ENCODE peak calls at places on chromosomes 6 and 20, in nine cellular contexts. C is sigmoid colon, I is HCT116, H is Panc1, O is GM23338, E is endothelial cell of umbilical vein, S is stomach, T is transverse colon, M is HepG2. D is an unnamed sample. For H3K36me3, the result is how much of the 10 kb centered on the place peaks cover.

GRCh38 chr6:123770247-123770949 is 33.3 kb upstream of the NKAIN2 start:
- DNase-seq in H (no peak), E (no peak), M (no peak), S (no peak), O (no peak), T (no peak), C (no peak), I (no peak), D (no peak)

GRCh38 chr6:104788400-104788799 is 71.3 kb downstream of the HACE1 start:
- DNase-seq in O (no peak), M (no peak), H (no peak), C (no peak), I (no peak), T (no peak), E (no peak), S (no peak), D (no peak)

GRCh38 chr6:26240157-26240980 is 124.6 kb upstream of the BTN3A2 start:
- DNase-seq in T (peak), O (peak), E (peak), M (no peak), S (peak), C (peak), H (no peak), I (no peak), D (peak)

GRCh38 chr6:39496951-39497350 is 174.4 kb upstream of the KCNK16 start:
- DNase-seq in E (no peak), O (no peak), T (peak), M (no peak), S (peak), H (no peak), I (no peak), C (peak), D (peak)

GRCh38 chr6:159106627-159107241 is 61.9 kb upstream of the TAGAP start:
- DNase-seq in S (peak), E (peak), C (no peak), M (peak), H (peak), T (peak), O (peak), I (peak), D (peak)

GRCh38 chr6:16440656-16441212 is 202.3 kb downstream of the GMPR start:
- DNase-seq in H (no peak), I (no peak), E (no peak), C (no peak), O (no peak), S (no peak), M (no peak), T (no peak), D (no peak)

GRCh38 chr20:382291-383115 is 1.9 kb downstream of the TRIB3 start:
- DNase-seq in T (no peak), O (no peak), H (no peak), C (no peak), I (no peak), M (no peak), E (no peak), S (no peak), D (no peak)

GRCh38 chr6:131776986-131777385 is 30.8 kb upstream of the ENPP1 start:
- DNase-seq in M (peak), S (no peak), T (peak), O (no peak), H (no peak), I (no peak), C (no peak), E (no peak), D (no peak)

GRCh38 chr6:28944412-28945006 is 20.7 kb upstream of the TRIM27 start:
- DNase-seq in O (peak), S (peak), I (no peak), E (peak), T (peak), M (peak), H (peak), C (peak), D (peak)

GRCh38 chr6:42001506-42001905 is 48.8 kb upstream of the TAF8 start:
- DNase-seq in M (no peak), O (no peak), C (no peak), T (no peak), E (no peak), H (no peak), S (no peak), I (no peak), D (no peak)

GRCh38 chr20:21571841-21572690 is 58.2 kb upstream of the NKX2-2 start:
- DNase-seq in I (no peak), O (peak), H (peak), M (peak), T (no peak), E (peak), S (no peak), C (no peak), D (no peak)

GRCh38 chr6:144736763-144737162 is 451.6 kb downstream of the UTRN start:
- DNase-seq in T (no peak), E (no peak), O (no peak), H (no peak), S (no peak), C (no peak), M (no peak), I (no peak), D (no peak)

GRCh38 chr6:4732691-4733315 is 43.4 kb upstream of the CDYL start:
- DNase-seq in M (peak), O (peak), S (peak), E (peak), I (peak), H (peak), C (peak), T (peak), D (no peak)

GRCh38 chr20:12383770-12384304 is 466.1 kb downstream of the BTBD3 start:
- DNase-seq in E (no peak), O (no peak), H (no peak), C (no peak), I (no peak), T (no peak), M (no peak), S (no peak), D (no peak)

GRCh38 chr6:53794073-53794719 is 609 bp upstream of the LRRC1 start:
- DNase-seq in O (peak), S (peak), M (peak), H (peak), C (peak), E (peak), T (peak), I (peak), D (peak)

GRCh38 chr6:98944598-98945011 is 3.1 kb downstream of the FBXL4 start:
- DNase-seq in S (no peak), E (peak), M (peak), H (no peak), C (no peak), O (no peak), I (no peak), T (no peak), D (no peak)

GRCh38 chr20:57062241-57062640 is 204.2 kb downstream of the BMP7 start:
- DNase-seq in M (no peak), T (no peak), E (no peak), S (no peak), H (no peak), O (no peak), I (no peak), C (no peak), D (no peak)

GRCh38 chr20:13772529-13772928 is 12.2 kb downstream of the ESF1 start:
- DNase-seq in C (no peak), H (no peak), I (no peak), S (no peak), O (no peak), E (peak), T (no peak), M (no peak), D (no peak)

GRCh38 chr20:18496042-18496441 is 983 bp downstream of the RBBP9 start:
- DNase-seq in M (no peak), H (no peak), O (peak), I (no peak), C (no peak), T (no peak), S (no peak), E (peak), D (no peak)

GRCh38 chr6:80163754-80164187 is 57.3 kb downstream of the BCKDHB start:
- DNase-seq in M (peak), T (no peak), O (peak), C (no peak), E (peak), I (peak), H (peak), S (no peak), D (no peak)

DNA sequence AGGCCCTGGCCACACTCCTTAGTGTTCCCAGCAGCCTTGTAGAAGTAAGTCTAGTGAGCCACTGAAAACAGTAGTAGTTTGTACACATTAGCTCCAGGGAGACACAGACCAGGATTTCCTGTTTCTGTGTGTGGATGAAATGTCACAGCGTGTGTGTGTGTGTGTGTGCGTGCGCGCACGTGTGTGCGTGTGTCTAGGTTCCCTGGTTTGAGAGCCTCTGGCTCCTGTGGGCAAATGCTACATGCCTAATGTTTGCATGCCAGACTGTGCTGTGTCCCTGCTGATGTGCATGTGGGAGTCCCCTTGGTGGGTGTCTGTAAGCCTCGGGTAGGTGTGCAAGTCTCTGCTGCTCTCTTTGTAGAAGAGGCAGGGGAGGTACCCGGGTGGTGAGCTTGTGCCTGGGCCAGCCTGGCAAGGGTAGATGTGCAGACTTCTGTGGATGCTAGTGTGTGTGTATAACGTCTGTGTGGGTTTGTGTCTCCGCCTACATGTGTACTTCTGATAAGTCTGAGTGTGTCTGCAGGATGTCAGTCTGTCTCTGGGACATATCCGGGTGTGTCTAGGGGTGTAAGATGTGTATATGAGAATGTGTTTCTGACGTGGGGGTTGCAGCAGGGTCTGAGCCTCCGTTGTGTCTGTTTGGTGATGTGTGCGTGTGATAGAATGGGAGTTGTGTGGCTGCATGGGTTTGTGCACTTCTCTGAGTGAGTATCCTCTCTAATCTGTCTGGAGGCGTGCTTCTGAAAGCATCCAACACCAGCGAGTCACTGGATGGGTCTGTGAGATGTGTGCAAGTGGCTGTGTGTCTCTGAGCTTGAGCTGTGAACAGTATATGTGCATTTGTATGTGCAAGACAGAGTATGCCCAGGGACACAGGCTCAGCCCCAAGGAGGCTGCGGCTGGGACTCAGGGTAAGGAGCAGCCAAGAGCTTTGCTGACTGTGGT is 19.0 kb upstream of the TLDC2 start:
- DNase-seq in S (no peak), H (no peak), C (no peak), I (no peak), E (peak), T (no peak), M (no peak), O (no peak), D (peak)
- H3K36me3 ChIP-seq in S (under half), H (under half), C (under half), I (under half), E (under half), T (under half), M (under half), O (under half), D (under half)

GRCh38 chr6:166282394-166283032 is 25.7 kb downstream of the PRR18 start:
- DNase-seq in T (no peak), C (no peak), O (no peak), I (no peak), S (peak), M (no peak), E (no peak), H (no peak), D (no peak)
- TF ChIP-seq POLR2AphosphoS5 in T (no peak), C (no peak), O (no peak), I (no peak), S (no peak), M (no peak), E (no peak), H (no peak), D (no peak)

GRCh38 chr6:22036699-22037098 is 260.1 kb downstream of the PRL start:
- DNase-seq in C (no peak), E (no peak), O (no peak), H (no peak), I (no peak), M (no peak), S (no peak), T (no peak), D (no peak)

GRCh38 chr6:22030730-22031619 is 265.9 kb downstream of the PRL start:
- DNase-seq in E (no peak), I (no peak), H (no peak), S (no peak), O (no peak), T (no peak), M (no peak), C (no peak), D (no peak)

GRCh38 chr6:22036267-22036666 is 260.6 kb downstream of the PRL start:
- DNase-seq in M (peak), C (no peak), H (peak), E (peak), T (no peak), S (no peak), I (peak), O (peak), D (no peak)

GRCh38 chr6:22035690-22036089 is 261.1 kb downstream of the PRL start:
- DNase-seq in S (no peak), E (no peak), M (no peak), O (no peak), I (no peak), H (no peak), C (no peak), T (no peak), D (no peak)
- H3K27ac ChIP-seq in S (no peak), E (no peak), M (no peak), O (peak), I (no peak), H (peak), C (no peak), T (no peak), D (no peak)

GRCh38 chr20:36542516-36543186 is 1.3 kb downstream of the MYL9 start:
- DNase-seq in M (no peak), O (no peak), T (no peak), I (no peak), C (peak), S (no peak), E (no peak), H (no peak), D (no peak)
- H3K36me3 ChIP-seq in M (under half), O (under half), T (under half), I (under half), C (under half), S (under half), E (under half), H (under half), D (under half)

DNA sequence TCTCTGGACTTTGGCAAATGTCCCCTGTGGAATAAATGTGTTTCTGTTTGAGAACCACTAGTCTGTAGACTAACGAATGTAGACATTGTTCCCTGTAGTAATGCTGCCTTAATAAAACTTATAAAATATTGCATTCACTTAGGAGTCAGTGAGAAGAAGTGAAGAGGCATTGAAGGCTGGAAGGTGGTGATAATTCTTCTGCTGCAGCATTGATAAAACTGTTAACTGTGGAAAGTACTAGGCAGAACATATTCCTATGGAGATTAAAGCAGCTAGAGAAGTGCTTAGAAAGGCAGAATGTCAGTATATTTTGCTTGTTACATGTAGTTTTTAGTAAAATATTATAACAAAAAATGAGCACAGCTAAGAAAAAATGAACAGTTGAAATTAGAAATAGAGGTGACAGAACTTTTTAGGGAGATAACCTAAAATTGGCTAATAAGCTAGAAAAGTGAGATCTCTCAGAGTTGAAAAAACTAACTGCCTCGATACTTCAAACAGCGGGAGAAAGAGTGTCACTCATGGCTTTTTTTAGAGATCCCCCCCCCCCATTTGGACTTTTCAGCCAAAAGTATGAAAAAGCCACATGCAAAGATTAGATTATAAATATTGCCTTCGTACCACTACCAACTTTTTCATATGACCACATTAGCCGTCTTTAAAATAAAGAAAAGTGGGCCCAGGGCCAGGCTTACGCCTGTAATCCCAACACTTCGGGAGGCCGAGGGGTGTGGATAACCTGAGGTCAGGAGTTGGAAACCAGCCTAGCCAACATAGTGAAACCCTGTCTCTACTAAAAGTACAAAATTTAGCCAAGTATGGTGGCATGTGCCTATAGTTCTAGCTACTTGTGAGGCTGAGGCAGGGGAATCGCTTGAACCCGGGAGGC is 4.5 kb downstream of the PGK2 start:
- DNase-seq in I (no peak), C (no peak), O (no peak), S (no peak), M (no peak), H (no peak), T (no peak), E (no peak), D (no peak)
- TF ChIP-seq POLR2AphosphoS5 in I (no peak), C (no peak), O (no peak), S (no peak), M (no peak), H (no peak), T (no peak), E (no peak), D (no peak)

DNA sequence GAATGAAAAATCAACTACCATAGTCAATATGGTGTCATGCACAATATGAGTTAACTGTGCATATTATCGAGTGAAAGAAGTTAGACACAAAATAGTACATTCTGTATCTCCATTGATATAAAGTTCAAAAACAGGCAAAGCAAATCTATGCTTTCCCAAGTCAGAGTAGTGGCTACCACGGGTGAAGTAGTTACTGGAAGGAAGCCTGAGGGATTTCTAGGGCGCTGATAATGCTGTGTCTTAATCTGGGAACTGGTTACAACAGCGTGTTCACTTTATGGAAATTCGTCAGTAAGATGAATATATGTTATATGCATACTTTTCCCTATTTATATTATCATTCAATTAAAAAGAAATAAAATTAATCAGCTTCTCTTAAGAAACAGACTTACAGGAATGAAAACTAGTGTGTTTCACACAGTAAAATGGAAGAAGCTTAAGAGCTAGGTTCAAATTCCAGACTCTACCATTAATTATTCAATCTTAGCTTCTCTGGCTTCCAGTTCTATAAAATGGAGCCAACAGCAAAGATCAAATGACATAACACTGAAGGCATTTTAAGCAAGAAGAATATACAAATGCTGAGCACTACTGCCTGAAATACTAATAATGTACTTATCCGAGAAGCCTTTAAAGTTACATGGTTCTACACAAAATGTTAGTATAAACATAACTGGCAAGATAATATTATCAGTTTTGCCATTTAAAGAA is 19.2 kb downstream of the BACH2 start:
- DNase-seq in H (no peak), M (no peak), E (no peak), S (no peak), I (no peak), T (no peak), O (no peak), C (no peak), D (no peak)
- H3K27ac ChIP-seq in H (no peak), M (no peak), E (no peak), S (no peak), I (no peak), T (no peak), O (no peak), C (no peak), D (no peak)

DNA sequence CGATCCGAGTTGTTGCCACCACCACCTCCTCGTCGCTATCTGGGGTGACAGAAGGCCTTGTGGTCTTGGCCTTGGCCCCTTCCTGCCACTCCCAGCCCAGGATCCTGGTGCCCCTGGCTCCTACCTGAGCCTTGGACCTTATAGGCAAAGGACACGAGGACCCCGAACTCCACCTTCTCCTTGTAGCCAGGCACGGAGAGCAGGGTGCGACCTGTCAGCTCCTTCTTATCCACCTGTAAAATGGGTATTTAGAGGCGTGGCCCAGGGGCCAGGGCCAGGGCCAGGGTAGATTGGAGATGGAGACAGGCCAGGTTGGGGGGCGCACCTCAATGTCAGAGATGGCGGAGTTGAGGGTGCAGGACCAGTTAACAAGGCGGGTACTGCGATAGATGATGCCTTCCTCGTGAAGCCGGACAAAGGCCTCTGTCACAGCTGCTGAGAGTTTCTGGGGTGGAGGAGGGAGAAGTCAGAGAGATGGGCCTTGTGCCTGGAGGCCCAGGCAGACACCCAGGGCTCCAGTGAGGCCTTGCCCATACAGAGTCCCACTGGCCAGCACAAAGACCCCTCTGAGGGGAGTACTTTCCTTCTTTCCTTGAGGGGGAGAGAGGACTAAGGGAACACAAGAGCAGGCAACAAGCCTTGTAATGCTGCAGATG is 7.3 kb upstream of the VWA7 start:
- DNase-seq in O (no peak), S (no peak), M (no peak), E (no peak), I (no peak), T (no peak), H (no peak), C (no peak), D (no peak)
- H3K36me3 ChIP-seq in O (under half), S (half or more), M (half or more), E (under half), I (under half), T (under half), H (under half), C (half or more), D (under half)